ENCODE peak calls at places on chromosome 4, in ten cellular contexts. D is BE2C, V is endodermal cell, J is IMR-90, F is body of pancreas, P is WTC11, C is H9, S is fibroblast of lung, K is tibial nerve, W is NB4. U is an unnamed sample.

GRCh38 chr4:137156054-137156453 is 376.2 kb downstream of the PCDH18 start:
- DNase-seq in D (no peak), V (no peak), J (peak; percentile 69), F (no peak), P (no peak), C (no peak), S (peak; percentile 79), K (no peak), W (no peak), U (peak; percentile 91)

GRCh38 chr4:40825014-40825838 is 75.5 kb downstream of the NSUN7 start:
- DNase-seq in D (no peak), V (peak; percentile 7), J (no peak), F (no peak), P (no peak), C (no peak), S (no peak), K (no peak), W (no peak), U (no peak)

GRCh38 chr4:52100062-52100461 is 49.0 kb downstream of the SPATA18 start:
- DNase-seq in D (no peak), V (no peak), J (no peak), F (no peak), P (no peak), C (no peak), S (peak; percentile 88), K (no peak), W (no peak), U (no peak)

GRCh38 chr4:173211222-173211621 is 42.6 kb downstream of the GALNT7 start:
- DNase-seq in D (no peak), V (no peak), J (no peak), F (no peak), P (no peak), C (no peak), S (no peak), K (no peak), W (no peak), U (no peak)

GRCh38 chr4:83054928-83055327 is 19.9 kb downstream of the COPS4 start:
- DNase-seq in D (no peak), V (no peak), J (peak; percentile 15), F (no peak), P (no peak), C (no peak), S (peak; percentile 13), K (no peak), W (peak; percentile 34), U (peak; percentile 4)

GRCh38 chr4:123345132-123345923 is 51.3 kb upstream of the SPRY1 start:
- DNase-seq in D (no peak), V (no peak), J (no peak), F (no peak), P (no peak), C (no peak), S (no peak), K (no peak), W (no peak), U (no peak)

GRCh38 chr4:95108883-95109421 is 351.2 kb downstream of the BMPR1B start:
- DNase-seq in D (no peak), V (no peak), J (peak; percentile 55), F (no peak), P (no peak), C (no peak), S (peak; percentile 74), K (no peak), W (no peak), U (no peak)

GRCh38 chr4:142840516-142841123 is 5.5 kb downstream of the INPP4B start:
- DNase-seq in D (no peak), V (no peak), J (peak; percentile 68), F (no peak), P (no peak), C (no peak), S (peak; percentile 41), K (no peak), W (peak; percentile 12), U (no peak)

GRCh38 chr4:18934197-18934596 is 912.6 kb upstream of the LCORL start:
- DNase-seq in D (no peak), V (no peak), J (no peak), F (no peak), P (no peak), C (no peak), S (peak; percentile 3), K (no peak), W (peak; percentile 7), U (no peak)
- TF ChIP-seq CTCF in D (peak; percentile 65), V (peak; percentile 26), J (peak; percentile 16), F (no peak), P (no peak), C (peak; percentile 35), S (no peak), K (no peak), W (no peak), U (no peak)

GRCh38 chr4:112739442-112739841 is 102.5 kb downstream of the LARP7 start:
- DNase-seq in D (no peak), V (no peak), J (no peak), F (no peak), P (no peak), C (no peak), S (no peak), K (no peak), W (no peak), U (no peak)

GRCh38 chr4:112731715-112732114 is 94.8 kb downstream of the LARP7 start:
- DNase-seq in D (no peak), V (no peak), J (no peak), F (no peak), P (no peak), C (no peak), S (no peak), K (no peak), W (no peak), U (no peak)

GRCh38 chr4:112732142-112732541 is 95.2 kb downstream of the LARP7 start:
- DNase-seq in D (no peak), V (no peak), J (no peak), F (no peak), P (no peak), C (no peak), S (no peak), K (no peak), W (no peak), U (no peak)

GRCh38 chr4:112735474-112735951 is 98.6 kb downstream of the LARP7 start:
- DNase-seq in D (no peak), V (no peak), J (no peak), F (no peak), P (no peak), C (no peak), S (no peak), K (no peak), W (no peak), U (no peak)

DNA sequence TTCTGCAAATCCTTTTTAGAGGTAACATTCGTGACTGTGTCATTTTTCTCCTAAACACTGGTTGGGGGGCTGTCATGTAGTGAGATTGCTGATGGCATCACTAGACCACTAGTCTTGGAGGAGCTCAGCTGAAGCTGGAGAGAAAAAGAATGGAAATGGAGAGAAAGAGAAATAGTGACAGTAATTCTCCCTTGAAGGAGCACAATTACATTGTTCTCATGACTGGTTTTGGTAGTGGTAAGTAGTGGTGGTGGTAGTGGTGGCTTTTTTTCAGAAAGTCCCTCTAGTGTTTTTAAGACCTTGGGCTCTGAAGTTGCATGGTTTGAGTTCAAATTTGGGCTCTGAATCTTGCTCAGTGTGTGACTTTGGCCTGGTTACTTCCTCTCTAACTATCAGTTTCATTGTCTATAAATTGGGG is 99.8 kb downstream of the LARP7 start:
- DNase-seq in D (no peak), V (no peak), J (no peak), F (no peak), P (no peak), C (no peak), S (no peak), K (no peak), W (no peak), U (no peak)
- TF ChIP-seq CTCF in D (no peak), V (no peak), J (no peak), F (no peak), P (no peak), C (no peak), S (no peak), K (no peak), W (no peak), U (no peak)

GRCh38 chr4:183987529-183987946 is 82.4 kb downstream of the STOX2 start:
- DNase-seq in D (peak; percentile 89), V (peak; percentile 76), J (peak; percentile 91), F (peak; percentile 37), P (peak; percentile 30), C (peak; percentile 65), S (peak; percentile 91), K (peak; percentile 25), W (peak; percentile 32), U (peak; percentile 23)
- TF ChIP-seq CTCF in D (no peak), V (no peak), J (no peak), F (no peak), P (no peak), C (no peak), S (no peak), K (no peak), W (no peak), U (no peak)

GRCh38 chr4:144564358-144564757 is 81.6 kb upstream of the HHIP start:
- DNase-seq in D (no peak), V (no peak), J (no peak), F (no peak), P (no peak), C (no peak), S (peak; percentile 59), K (no peak), W (no peak), U (no peak)

GRCh38 chr4:144557404-144557803 is 88.6 kb upstream of the HHIP start:
- DNase-seq in D (no peak), V (no peak), J (peak; percentile 16), F (no peak), P (no peak), C (no peak), S (no peak), K (no peak), W (no peak), U (no peak)

GRCh38 chr4:144565558-144566195 is 80.3 kb upstream of the HHIP start:
- DNase-seq in D (no peak), V (no peak), J (peak; percentile 76), F (no peak), P (no peak), C (no peak), S (peak; percentile 36), K (no peak), W (no peak), U (no peak)

GRCh38 chr4:144556636-144557035 is 89.3 kb upstream of the HHIP start:
- DNase-seq in D (no peak), V (no peak), J (no peak), F (no peak), P (no peak), C (no peak), S (no peak), K (no peak), W (no peak), U (no peak)

DNA sequence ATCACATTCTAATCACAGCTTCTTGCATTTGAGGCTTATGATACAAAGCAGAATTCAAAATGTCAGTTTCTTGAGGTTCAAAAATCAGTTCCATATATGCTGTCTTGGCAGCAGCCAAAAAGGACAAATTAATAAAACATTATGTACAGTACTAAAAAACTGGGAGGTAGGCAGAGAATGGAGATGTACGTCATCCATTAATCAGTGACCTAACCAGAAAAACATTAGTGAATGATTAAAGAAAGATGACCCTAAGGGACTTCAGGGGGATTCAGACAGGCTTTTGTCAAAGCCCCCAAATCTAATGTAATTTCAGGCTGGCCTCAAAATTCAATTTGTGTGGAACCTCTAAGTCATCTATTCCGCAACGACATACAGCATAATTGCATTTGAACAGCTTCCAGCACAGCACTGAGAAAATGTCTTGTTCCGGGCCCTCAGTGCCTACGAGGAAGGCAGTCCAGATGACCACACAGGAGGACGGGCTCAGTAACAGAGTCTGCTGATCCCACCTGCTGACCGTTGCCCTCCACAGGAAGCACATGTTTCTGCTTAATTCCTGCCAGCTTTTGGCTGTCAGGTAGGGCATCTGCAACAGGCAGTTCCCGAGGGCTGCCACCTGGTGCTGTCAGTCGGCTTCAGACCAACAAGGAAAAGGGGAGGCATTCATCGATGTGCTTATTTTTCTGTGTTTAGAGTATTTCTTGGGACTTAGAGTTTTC is 83.8 kb upstream of the HHIP start:
- DNase-seq in D (no peak), V (peak; percentile 75), J (no peak), F (no peak), P (peak; percentile 40), C (peak; percentile 63), S (no peak), K (no peak), W (no peak), U (no peak)
- TF ChIP-seq CTCF in D (no peak), V (peak; percentile 57), J (no peak), F (no peak), P (no peak), C (peak; percentile 24), S (no peak), K (no peak), W (no peak), U (no peak)